ENCODE peak calls at places on chromosomes 16 and 17, in eight cellular contexts. Z is transverse colon, W is fibroblast of lung, G is Peyer's patch, F is right atrium auricular region, Q is cardiac muscle cell, X is OCI-LY7, N is heart left ventricle. J is an unnamed sample. For H3K9me3 and H3K4me1, the result is how much of the 10 kb centered on the place peaks cover.

GRCh38 chr17:30482555-30482954 is 5.3 kb downstream of the GOSR1 start:
- DNase-seq in Z (no peak), W (no peak), G (no peak), F (no peak), Q (no peak), X (no peak), N (no peak), J (no peak)

GRCh38 chr16:15493416-15494181 is 59.2 kb downstream of the BMERB1 start:
- DNase-seq in Z (no peak), W (peak), G (peak), F (no peak), Q (no peak), X (no peak), N (no peak), J (no peak)

GRCh38 chr17:64420143-64420670 is 28.7 kb upstream of the MILR1 start:
- DNase-seq in Z (no peak), W (peak), G (peak), F (no peak), Q (peak), X (peak), N (no peak), J (no peak)

GRCh38 chr16:69669577-69669976 is 56.8 kb downstream of the NQO1 start:
- DNase-seq in Z (no peak), W (peak), G (no peak), F (no peak), Q (no peak), X (no peak), N (no peak), J (no peak)

GRCh38 chr17:4741544-4741943 is 1.8 kb upstream of the CXCL16 start:
- DNase-seq in Z (no peak), W (no peak), G (no peak), F (no peak), Q (no peak), X (no peak), N (no peak), J (no peak)

GRCh38 chr17:32827227-32827626 is 49.7 kb downstream of the MYO1D start:
- DNase-seq in Z (no peak), W (no peak), G (no peak), F (no peak), Q (no peak), X (no peak), N (no peak), J (no peak)

GRCh38 chr17:45246861-45247428 is 14.9 kb downstream of the SPATA32 start:
- DNase-seq in Z (no peak), W (peak), G (peak), F (no peak), Q (peak), X (peak), N (no peak), J (no peak)

GRCh38 chr16:89351645-89352044 is 134.1 kb downstream of the ZNF778 start:
- DNase-seq in Z (no peak), W (no peak), G (no peak), F (no peak), Q (no peak), X (no peak), N (no peak), J (no peak)

GRCh38 chr17:42502091-42502490 is 34.0 kb upstream of the NAGLU start:
- DNase-seq in Z (no peak), W (no peak), G (no peak), F (no peak), Q (no peak), X (no peak), N (no peak), J (no peak)

GRCh38 chr17:443109-443508 is 90.5 kb upstream of the RPH3AL start:
- DNase-seq in Z (no peak), W (no peak), G (no peak), F (no peak), Q (no peak), X (no peak), N (no peak), J (no peak)

GRCh38 chr16:85286066-85286712 is 173.9 kb upstream of the CIBAR2 start:
- DNase-seq in Z (no peak), W (peak), G (no peak), F (peak), Q (no peak), X (no peak), N (peak), J (peak)

GRCh38 chr17:72122668-72123495 is 2.1 kb downstream of the SOX9 start:
- DNase-seq in Z (peak), W (peak), G (peak), F (no peak), Q (peak), X (no peak), N (no peak), J (no peak)

GRCh38 chr16:81071816-81072215 is 5.2 kb downstream of the C16orf46 start:
- DNase-seq in Z (no peak), W (no peak), G (no peak), F (no peak), Q (no peak), X (no peak), N (no peak), J (no peak)

GRCh38 chr16:14135704-14136103 is 64.6 kb downstream of the MRTFB start:
- DNase-seq in Z (no peak), W (no peak), G (no peak), F (no peak), Q (no peak), X (no peak), N (no peak), J (no peak)

GRCh38 chr16:73921295-73921694 is 375.3 kb upstream of the PSMD7 start:
- DNase-seq in Z (no peak), W (no peak), G (no peak), F (no peak), Q (no peak), X (no peak), N (no peak), J (no peak)

GRCh38 chr17:76961869-76962268 is 93.7 kb downstream of the MGAT5B start:
- DNase-seq in Z (no peak), W (no peak), G (no peak), F (no peak), Q (no peak), X (no peak), N (no peak), J (no peak)

DNA sequence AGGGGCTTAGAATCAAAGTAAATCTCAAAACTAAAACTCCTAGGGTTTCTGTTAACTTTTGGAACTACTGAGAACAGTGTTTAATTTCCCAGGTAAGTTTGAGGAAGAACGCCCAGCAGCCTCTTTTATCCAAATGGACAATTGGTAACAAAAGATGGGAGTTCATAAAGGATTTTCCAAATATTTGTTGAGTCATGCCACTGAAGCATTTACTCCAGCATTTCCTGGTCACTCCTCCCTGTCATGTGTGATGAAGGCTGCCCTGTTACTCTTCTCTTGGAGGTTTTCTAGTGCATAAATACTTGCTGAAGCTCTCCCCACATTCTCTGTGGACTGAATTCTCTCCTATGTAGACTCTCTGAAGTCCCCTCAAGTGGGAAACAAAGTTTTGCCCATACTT is 16.5 kb downstream of the ZNF75A start:
- DNase-seq in Z (no peak), W (no peak), G (no peak), F (no peak), Q (no peak), X (no peak), N (no peak), J (no peak)
- H3K9me3 ChIP-seq in Z (half or more), W (under half), G (half or more), F (half or more), Q (under half), X (under half), N (half or more), J (half or more)

GRCh38 chr17:20157078-20157360 is 147.9 kb downstream of the SPECC1 start:
- DNase-seq in Z (peak), W (no peak), G (peak), F (no peak), Q (no peak), X (no peak), N (no peak), J (no peak)
- H3K27ac ChIP-seq in Z (peak), W (no peak), G (peak), F (no peak), Q (no peak), X (no peak), N (no peak), J (peak)

DNA sequence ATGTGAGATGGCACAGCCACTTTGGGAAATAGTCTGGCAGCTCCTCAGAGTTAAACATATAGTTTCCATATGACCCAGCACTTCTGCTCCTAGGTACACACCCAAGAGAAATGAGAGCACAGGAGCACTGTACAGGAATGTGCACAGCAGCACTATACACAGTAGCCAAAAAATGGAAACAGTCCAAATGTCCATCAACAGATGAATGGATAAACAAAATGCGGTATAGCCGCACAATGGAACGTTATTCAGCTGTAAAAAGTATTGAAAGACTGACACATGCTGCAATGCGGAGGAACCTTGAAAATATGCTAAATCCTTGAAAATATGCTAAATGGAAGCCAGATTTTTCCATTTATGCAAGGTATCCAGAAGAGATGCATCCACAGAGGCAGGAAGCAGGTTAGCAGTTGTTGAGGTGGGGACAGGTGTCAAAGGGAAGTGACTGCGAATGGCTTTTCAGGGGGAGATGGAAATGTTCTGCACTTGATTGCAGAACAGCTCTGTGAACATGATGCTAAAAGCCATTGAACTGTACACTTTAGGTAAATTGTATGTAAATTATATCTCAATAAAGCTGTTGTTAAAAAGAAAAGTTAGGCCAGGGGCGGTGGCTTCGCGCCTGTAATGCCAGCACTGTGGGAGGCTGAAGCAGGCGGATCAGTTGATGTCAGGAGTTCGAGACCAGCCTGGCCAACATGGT is 80.7 kb downstream of the MPRIP start:
- DNase-seq in Z (no peak), W (no peak), G (no peak), F (no peak), Q (no peak), X (peak), N (no peak), J (no peak)
- H3K4me1 ChIP-seq in Z (under half), W (under half), G (under half), F (under half), Q (under half), X (under half), N (half or more), J (under half)

DNA sequence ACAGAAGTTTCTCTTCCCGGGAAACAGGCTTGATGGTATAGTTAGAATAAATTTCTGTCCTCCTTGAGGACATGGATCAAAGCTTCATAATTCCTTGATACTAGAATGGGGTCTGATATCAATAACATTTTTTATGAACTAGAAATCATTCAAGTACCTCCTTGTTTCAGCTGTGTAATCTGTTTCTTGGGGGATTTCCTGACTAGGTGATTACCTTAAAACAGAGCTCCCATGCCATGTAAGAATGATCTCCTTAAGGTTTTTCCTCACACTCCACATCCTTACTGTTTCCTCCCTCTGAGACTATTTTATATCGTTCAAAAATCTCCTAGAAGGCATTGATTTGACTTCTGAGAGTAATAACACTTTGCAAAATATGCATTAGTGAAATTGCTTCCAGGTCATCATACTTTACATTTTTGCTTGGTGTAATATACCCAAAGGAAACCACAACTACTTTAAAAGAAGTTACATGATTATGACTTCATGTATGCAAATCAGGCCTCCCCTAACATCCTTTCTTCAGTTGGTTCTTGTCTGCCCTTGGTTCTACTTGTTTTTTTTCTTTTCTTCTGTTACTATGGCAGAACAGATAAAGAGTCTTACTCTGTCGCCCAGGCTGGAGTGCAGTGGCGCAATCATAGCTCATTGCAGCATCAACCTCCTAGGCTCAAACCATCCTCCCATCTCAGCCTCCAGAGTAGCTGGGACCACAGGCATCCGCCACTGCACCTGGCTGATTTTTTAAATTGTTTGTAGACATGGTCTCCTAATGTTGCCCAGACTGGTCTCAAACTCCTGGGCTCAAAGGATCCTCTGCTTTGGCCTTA is 388.8 kb downstream of the ZFHX3 start:
- DNase-seq in Z (no peak), W (no peak), G (no peak), F (no peak), Q (no peak), X (peak), N (no peak), J (no peak)
- H3K9me3 ChIP-seq in Z (under half), W (under half), G (under half), F (under half), Q (under half), X (under half), N (under half), J (under half)